ENCODE peak calls at places on chromosomes 6 and 20, in six cellular contexts. H is bronchial epithelial cell, T is psoas muscle, K is fibroblast of lung, L is sigmoid colon, G is cardiac fibroblast. R is an unnamed sample.

GRCh38 chr20:21862224-21862927 is 156.9 kb downstream of the PAX1 start:
- DNase-seq in H (no peak), T (no peak), K (no peak), L (no peak), G (no peak), R (no peak)

GRCh38 chr6:149037026-149037734 is 280.3 kb upstream of the TAB2 start:
- DNase-seq in H (no peak), T (no peak), K (peak; percentile 53), L (no peak), G (no peak), R (peak; percentile 85)

GRCh38 chr20:38298768-38299288 is 5.1 kb upstream of the BPI start:
- DNase-seq in H (peak; percentile 32), T (peak; percentile 86), K (peak; percentile 39), L (peak; percentile 96), G (peak; percentile 96), R (peak; percentile 74)

GRCh38 chr20:61128701-61129655 is 123.1 kb upstream of the CDH4 start:
- DNase-seq in H (no peak), T (no peak), K (no peak), L (no peak), G (no peak), R (peak; percentile 8)

GRCh38 chr6:163757506-163757905 is 343.0 kb downstream of the QKI start:
- DNase-seq in H (no peak), T (no peak), K (no peak), L (no peak), G (no peak), R (no peak)

GRCh38 chr6:114000066-114000465 is 29.1 kb upstream of the HDAC2 start:
- DNase-seq in H (peak; percentile 51), T (no peak), K (peak; percentile 70), L (no peak), G (no peak), R (peak; percentile 56)

GRCh38 chr6:80535914-80536565 is 429.6 kb downstream of the BCKDHB start:
- DNase-seq in H (peak; percentile 81), T (no peak), K (peak; percentile 49), L (no peak), G (no peak), R (peak; percentile 35)

GRCh38 chr20:50565874-50566273 is 55.7 kb downstream of the PTPN1 start:
- DNase-seq in H (no peak), T (no peak), K (no peak), L (no peak), G (no peak), R (no peak)

GRCh38 chr6:6007311-6008113 is 787 bp upstream of the NRN1 start:
- DNase-seq in H (no peak), T (no peak), K (no peak), L (no peak), G (no peak), R (no peak)

GRCh38 chr6:157054531-157054979 is 268.8 kb downstream of the TMEM242 start:
- DNase-seq in H (no peak), T (no peak), K (no peak), L (no peak), G (no peak), R (no peak)

GRCh38 chr6:3412779-3413500 is 43.9 kb downstream of the SLC22A23 start:
- DNase-seq in H (no peak), T (no peak), K (no peak), L (peak; percentile 40), G (no peak), R (no peak)

GRCh38 chr20:7859371-7859802 is 80.9 kb downstream of the HAO1 start:
- DNase-seq in H (peak; percentile 81), T (no peak), K (peak; percentile 78), L (no peak), G (peak; percentile 80), R (peak; percentile 54)

GRCh38 chr20:62739067-62739466 is 30.4 kb downstream of the NTSR1 start:
- DNase-seq in H (no peak), T (no peak), K (no peak), L (peak; percentile 64), G (no peak), R (no peak)

GRCh38 chr6:148464319-148465010 is 121.8 kb downstream of the SASH1 start:
- DNase-seq in H (peak; percentile 53), T (peak; percentile 56), K (peak; percentile 59), L (peak; percentile 83), G (peak; percentile 86), R (peak; percentile 87)

GRCh38 chr6:163190786-163191185 is 223.7 kb upstream of the QKI start:
- DNase-seq in H (no peak), T (no peak), K (no peak), L (no peak), G (no peak), R (no peak)

GRCh38 chr6:16713597-16713996 is 47.7 kb downstream of the ATXN1 start:
- DNase-seq in H (no peak), T (no peak), K (peak; percentile 46), L (no peak), G (no peak), R (no peak)

DNA sequence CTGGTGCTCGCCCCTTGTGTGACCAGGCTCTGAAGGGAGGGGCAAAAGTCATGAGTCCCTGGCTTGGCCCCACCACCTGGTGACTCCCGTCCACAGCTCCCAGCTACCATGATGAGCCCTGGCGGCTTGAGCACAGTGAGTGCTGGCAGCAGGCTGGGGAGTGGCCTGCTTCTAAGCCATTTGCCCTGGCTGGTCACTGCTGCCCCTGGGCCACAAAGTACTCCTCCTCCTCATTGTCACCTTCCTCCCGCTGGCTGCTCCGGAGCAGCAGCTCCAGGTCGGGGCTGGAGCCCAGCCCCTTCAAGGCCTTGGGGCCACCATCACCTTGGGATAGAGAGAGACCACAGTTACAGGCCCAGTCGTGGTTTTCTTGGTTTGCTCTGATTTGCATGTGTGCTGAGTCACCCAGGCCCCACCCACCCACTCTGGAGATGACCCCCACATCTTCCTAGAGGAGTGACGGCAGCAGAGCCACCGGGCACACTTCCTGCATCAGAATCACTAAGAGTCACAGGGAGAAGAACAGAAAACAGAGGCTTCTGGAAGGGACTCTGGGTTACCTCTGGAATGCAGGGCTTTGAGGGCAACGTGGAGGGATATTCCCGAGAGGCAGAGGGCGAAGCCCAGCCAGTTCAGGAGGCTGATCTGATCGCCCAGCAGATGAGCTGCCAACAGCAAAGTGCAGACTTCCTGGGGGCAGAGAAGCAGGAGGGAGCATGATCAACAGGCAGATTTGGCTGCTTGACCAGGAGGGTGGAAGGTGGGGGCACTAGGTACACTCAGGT is 42.1 kb upstream of the CDH22 start:
- DNase-seq in H (peak; percentile 24), T (no peak), K (peak; percentile 95), L (no peak), G (peak; percentile 88), R (peak; percentile 94)
- H3K4me3 ChIP-seq in H (no peak overlapping the region), T (no peak overlapping the region), K (no peak overlapping the region), L (no peak overlapping the region), G (no peak overlapping the region), R (no peak overlapping the region)

GRCh38 chr6:1553562-1554088 is 56.1 kb upstream of the FOXC1 start:
- DNase-seq in H (no peak), T (no peak), K (no peak), L (no peak), G (no peak), R (peak; percentile 42)

GRCh38 chr6:1551236-1551635 is 58.5 kb upstream of the FOXC1 start:
- DNase-seq in H (no peak), T (no peak), K (no peak), L (no peak), G (no peak), R (no peak)

GRCh38 chr6:1554881-1555569 is 54.7 kb upstream of the FOXC1 start:
- DNase-seq in H (no peak), T (peak; percentile 84), K (peak; percentile 28), L (peak; percentile 86), G (peak; percentile 70), R (peak; percentile 90)

GRCh38 chr6:1552296-1552761 is 57.4 kb upstream of the FOXC1 start:
- DNase-seq in H (peak; percentile 40), T (no peak), K (peak; percentile 21), L (no peak), G (peak; percentile 30), R (peak; percentile 61)

DNA sequence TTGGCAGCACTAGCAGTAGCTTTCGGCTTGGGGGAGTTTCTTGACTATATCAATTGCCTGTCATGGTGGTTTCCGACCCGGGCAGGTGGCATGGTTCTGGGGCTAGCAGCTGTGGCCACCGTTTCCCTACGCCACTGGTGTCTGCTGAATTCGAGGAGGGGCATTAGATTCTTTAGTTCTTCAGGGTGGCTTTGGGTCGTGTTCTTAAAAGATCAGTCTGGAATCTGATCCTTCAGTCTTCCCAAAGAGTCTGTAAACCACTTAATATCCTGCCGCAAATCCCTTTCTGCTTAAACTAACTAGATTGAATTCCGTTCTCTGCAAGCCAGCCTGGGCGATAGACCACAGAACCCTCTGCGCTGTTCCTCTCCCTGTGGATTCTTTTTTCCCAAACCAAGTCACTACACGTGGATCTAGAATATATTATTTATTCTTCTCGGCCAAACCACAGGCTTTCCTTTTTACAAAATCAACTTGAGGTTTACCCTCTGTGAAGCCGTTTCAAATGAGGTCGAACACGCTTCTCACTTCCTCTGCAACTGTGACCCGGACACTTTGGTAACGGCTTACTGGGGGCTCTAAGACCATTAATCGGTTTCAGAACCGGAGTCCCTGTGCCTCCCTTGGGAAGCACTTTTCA is 55.4 kb upstream of the FOXC1 start:
- DNase-seq in H (no peak), T (no peak), K (no peak), L (no peak), G (no peak), R (peak; percentile 57)
- H3K4me3 ChIP-seq in H (peak overlapping the region; percentile 49), T (peak overlapping the region; percentile 82), K (peak overlapping the region; percentile 77), L (peak overlapping the region; percentile 58), G (peak overlapping the region; percentile 65), R (peak overlapping the region; percentile 73)

GRCh38 chr20:59159822-59160740 is 3.5 kb upstream of the ZNF831 start:
- DNase-seq in H (peak; percentile 2), T (no peak), K (no peak), L (no peak), G (no peak), R (no peak)
- H3K4me3 ChIP-seq in H (no peak overlapping the region), T (no peak overlapping the region), K (no peak overlapping the region), L (no peak overlapping the region), G (no peak overlapping the region), R (no peak overlapping the region)

GRCh38 chr6:150491796-150492142 is 107.9 kb upstream of the PLEKHG1 start:
- DNase-seq in H (no peak), T (no peak), K (no peak), L (no peak), G (no peak), R (no peak)
- H3K4me3 ChIP-seq in H (no peak overlapping the region), T (no peak overlapping the region), K (no peak overlapping the region), L (no peak overlapping the region), G (no peak overlapping the region), R (no peak overlapping the region)

DNA sequence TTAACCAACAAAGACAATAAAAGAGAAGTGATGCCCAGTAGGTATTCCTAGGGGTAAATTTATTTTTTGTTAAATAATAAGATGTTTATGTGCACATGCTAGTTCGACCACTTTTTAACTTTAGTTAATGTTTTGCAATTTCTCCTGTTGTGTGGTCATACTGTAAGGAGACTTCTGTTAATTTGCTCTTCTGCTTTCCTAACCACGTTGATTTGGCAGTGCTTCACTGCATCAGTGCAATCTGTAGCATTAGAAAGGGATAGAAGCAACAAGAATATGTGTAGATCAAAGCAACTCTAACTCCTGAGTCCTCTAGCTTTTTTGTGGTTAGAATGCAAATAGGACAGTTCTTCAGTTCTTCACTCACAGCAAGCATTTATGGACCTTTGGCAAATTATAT is 13.9 kb downstream of the MYB start:
- DNase-seq in H (no peak), T (no peak), K (no peak), L (no peak), G (no peak), R (no peak)
- H3K4me3 ChIP-seq in H (no peak overlapping the region), T (no peak overlapping the region), K (no peak overlapping the region), L (no peak overlapping the region), G (no peak overlapping the region), R (no peak overlapping the region)

GRCh38 chr6:18277181-18278006 is 13.1 kb upstream of the DEK start:
- DNase-seq in H (no peak), T (peak; percentile 30), K (peak; percentile 33), L (no peak), G (no peak), R (no peak)
- H3K4me3 ChIP-seq in H (peak overlapping the region; percentile 42), T (peak overlapping the region; percentile 77), K (peak overlapping the region; percentile 47), L (peak overlapping the region; percentile 45), G (peak overlapping the region; percentile 39), R (peak overlapping the region; percentile 53)

R was measured in foreskin fibroblast.